ENCODE peak calls at places on chromosomes 7 and 10, in seven cellular contexts. Y is K562, J is SK-N-SH, L is HepG2, A is HCT116, N is GM12878, M is H1. S is an unnamed sample.

GRCh38 chr10:42475168-42476098 is 162.9 kb downstream of the ZNF33B start:
- DNase-seq in M (no peak), L (peak), Y (peak), N (no peak), A (peak), J (peak), S (peak)

GRCh38 chr10:62993121-62993520 is 140.0 kb upstream of the NRBF2 start:
- DNase-seq in M (no peak), L (no peak), A (no peak), N (no peak), J (no peak), Y (no peak), S (no peak)

GRCh38 chr7:21422747-21423146 is 5.1 kb upstream of the SP4 start:
- DNase-seq in M (no peak), N (no peak), Y (no peak), A (no peak), L (no peak), J (no peak), S (no peak)

GRCh38 chr10:58615237-58615935 is 102.7 kb downstream of the BICC1 start:
- DNase-seq in L (no peak), Y (no peak), N (no peak), J (no peak), A (no peak), M (no peak), S (peak)

GRCh38 chr7:30065746-30066145 is 37.5 kb downstream of the PLEKHA8 start:
- DNase-seq in N (no peak), Y (no peak), A (no peak), M (no peak), J (no peak), L (no peak), S (no peak)

GRCh38 chr10:95416973-95417372 is 126.2 kb upstream of the PDLIM1 start:
- DNase-seq in J (no peak), N (no peak), M (no peak), A (no peak), Y (no peak), L (no peak), S (no peak)

GRCh38 chr7:151550601-151551286 is 31.0 kb upstream of the RHEB start:
- DNase-seq in Y (no peak), M (no peak), N (no peak), L (peak), J (no peak), A (no peak), S (no peak)

GRCh38 chr10:120810298-120810697 is 40.9 kb upstream of the WDR11 start:
- DNase-seq in M (no peak), A (no peak), Y (no peak), J (peak), N (no peak), L (no peak), S (no peak)

GRCh38 chr10:30431435-30431911 is 2.5 kb upstream of the MAP3K8 start:
- DNase-seq in J (no peak), L (no peak), A (no peak), M (no peak), Y (peak), N (no peak), S (no peak)

GRCh38 chr7:134174797-134175261 is 47.7 kb downstream of the LRGUK start:
- DNase-seq in N (peak), Y (peak), M (no peak), J (no peak), L (peak), A (peak), S (no peak)

GRCh38 chr10:1198453-1199344 is 142.5 kb downstream of the WDR37 start:
- DNase-seq in A (no peak), J (no peak), N (no peak), M (peak), Y (no peak), L (no peak), S (no peak)

GRCh38 chr7:5528071-5528814 is 104.6 kb upstream of the TNRC18 start:
- DNase-seq in L (no peak), N (no peak), Y (no peak), M (peak), A (no peak), J (no peak), S (peak)

GRCh38 chr10:88913803-88914202 is 33.8 kb downstream of the STAMBPL1 start:
- DNase-seq in N (no peak), Y (no peak), L (no peak), M (no peak), J (peak), A (no peak), S (no peak)

GRCh38 chr10:47378606-47379444 is 5.3 kb downstream of the ZNF488 start:
- DNase-seq in L (no peak), J (peak), Y (no peak), A (no peak), M (peak), N (no peak), S (no peak)

GRCh38 chr10:8392216-8392615 is 337.7 kb downstream of the GATA3 start:
- DNase-seq in J (no peak), Y (no peak), L (no peak), M (no peak), N (no peak), A (no peak), S (no peak)

GRCh38 chr7:116626886-116627285 is 45.1 kb upstream of the MET start:
- DNase-seq in A (no peak), L (no peak), N (no peak), J (no peak), M (no peak), Y (no peak), S (no peak)

GRCh38 chr10:90064295-90064694 is 362.9 kb downstream of the KIF20B start:
- DNase-seq in A (no peak), N (no peak), M (no peak), L (no peak), J (no peak), Y (no peak), S (no peak)

GRCh38 chr7:5594616-5595544 is 171.2 kb upstream of the TNRC18 start:
- DNase-seq in J (peak), M (peak), A (no peak), Y (peak), L (no peak), N (no peak), S (no peak)

GRCh38 chr10:7563368-7563767 is 103.4 kb downstream of the ITIH5 start:
- DNase-seq in J (no peak), N (no peak), M (no peak), A (no peak), Y (no peak), L (no peak), S (no peak)

GRCh38 chr10:6201511-6201975 is 1.2 kb upstream of the PFKFB3 start:
- DNase-seq in J (peak), Y (peak), N (peak), A (no peak), M (peak), L (peak), S (peak)

GRCh38 chr7:20784311-20785210 is 2.1 kb downstream of the SP8 start:
- DNase-seq in M (peak), N (no peak), J (peak), L (no peak), Y (no peak), A (no peak), S (no peak)

GRCh38 chr7:20343211-20343610 is 12.5 kb downstream of the ITGB8 start:
- DNase-seq in Y (no peak), N (no peak), M (no peak), J (no peak), A (no peak), L (no peak), S (no peak)

GRCh38 chr7:6106140-6106904 is 75.1 kb downstream of the ANKRD61 start:
- DNase-seq in J (no peak), A (peak), N (no peak), M (no peak), Y (no peak), L (peak), S (peak)

GRCh38 chr7:103989200-103989784 is at the start of gene RELN:
- DNase-seq in L (peak), A (no peak), J (peak), M (peak), N (no peak), Y (peak), S (no peak)

GRCh38 chr10:82942572-82943091 is 1067.6 kb downstream of the NRG3 start:
- DNase-seq in Y (no peak), N (no peak), M (no peak), A (no peak), J (no peak), L (no peak), S (no peak)

GRCh38 chr7:27147211-27148030 is at the start of gene HOXA6:
- DNase-seq in N (no peak), M (peak), A (no peak), J (peak), L (no peak), Y (no peak), S (no peak)

GRCh38 chr10:35726850-35727249 is 84.8 kb upstream of the FZD8 start:
- DNase-seq in L (no peak), J (no peak), A (no peak), N (no peak), M (no peak), Y (no peak), S (no peak)

GRCh38 chr7:124460053-124460445 is 305.5 kb downstream of the GPR37 start:
- DNase-seq in J (no peak), N (no peak), A (no peak), Y (no peak), L (no peak), M (no peak), S (no peak)

GRCh38 chr7:23494009-23494408 is 23.7 kb upstream of the IGF2BP3 start:
- DNase-seq in J (no peak), N (no peak), A (no peak), Y (no peak), M (no peak), L (no peak), S (no peak)

GRCh38 chr10:121077331-121077730 is 226.2 kb downstream of the WDR11 start:
- DNase-seq in J (no peak), M (no peak), L (no peak), A (no peak), Y (no peak), N (no peak), S (peak)

GRCh38 chr10:127462643-127463295 is 86.3 kb upstream of the NPS start:
- DNase-seq in M (no peak), N (no peak), A (no peak), Y (no peak), J (no peak), L (peak), S (peak)

GRCh38 chr7:134254311-134254710 is 62.4 kb downstream of the SLC35B4 start:
- DNase-seq in N (no peak), L (no peak), J (no peak), M (no peak), Y (no peak), A (peak), S (peak)

GRCh38 chr7:151954866-151955820 is 1.1 kb upstream of the GALNTL5 start:
- DNase-seq in L (no peak), Y (no peak), J (peak), M (peak), A (no peak), N (no peak), S (no peak)

GRCh38 chr10:79490400-79491081 is 21.8 kb upstream of the EIF5AL1 start:
- DNase-seq in L (no peak), M (no peak), Y (peak), A (no peak), J (no peak), N (no peak), S (no peak)

GRCh38 chr10:26556756-26557640 is 118.9 kb downstream of the APBB1IP start:
- DNase-seq in A (peak), M (no peak), N (no peak), L (peak), J (peak), Y (peak), S (peak)

GRCh38 chr7:102313997-102314780 is 27.5 kb downstream of the SH2B2 start:
- DNase-seq in Y (no peak), L (no peak), M (no peak), J (peak), N (no peak), A (no peak), S (no peak)

GRCh38 chr7:154912921-154913644 is 89.8 kb downstream of the PAXIP1 start:
- DNase-seq in A (no peak), Y (no peak), J (peak), L (no peak), N (no peak), M (no peak), S (no peak)

GRCh38 chr7:154916381-154917213 is 86.3 kb downstream of the PAXIP1 start:
- DNase-seq in N (no peak), J (peak), M (no peak), A (no peak), Y (no peak), L (no peak), S (no peak)

GRCh38 chr7:154915600-154915999 is 87.3 kb downstream of the PAXIP1 start:
- DNase-seq in Y (no peak), M (no peak), A (no peak), N (no peak), J (no peak), L (no peak), S (no peak)

GRCh38 chr7:154913645-154914579 is 89.0 kb downstream of the PAXIP1 start:
- DNase-seq in N (no peak), A (peak), J (peak), M (peak), L (peak), Y (peak), S (peak)

GRCh38 chr7:154914580-154915380 is 88.1 kb downstream of the PAXIP1 start:
- DNase-seq in Y (no peak), M (peak), J (peak), N (no peak), L (no peak), A (no peak), S (no peak)
- TF ChIP-seq JUND in Y (no peak), M (peak), J (no peak), N (no peak), L (no peak), A (no peak), S (no peak)

DNA sequence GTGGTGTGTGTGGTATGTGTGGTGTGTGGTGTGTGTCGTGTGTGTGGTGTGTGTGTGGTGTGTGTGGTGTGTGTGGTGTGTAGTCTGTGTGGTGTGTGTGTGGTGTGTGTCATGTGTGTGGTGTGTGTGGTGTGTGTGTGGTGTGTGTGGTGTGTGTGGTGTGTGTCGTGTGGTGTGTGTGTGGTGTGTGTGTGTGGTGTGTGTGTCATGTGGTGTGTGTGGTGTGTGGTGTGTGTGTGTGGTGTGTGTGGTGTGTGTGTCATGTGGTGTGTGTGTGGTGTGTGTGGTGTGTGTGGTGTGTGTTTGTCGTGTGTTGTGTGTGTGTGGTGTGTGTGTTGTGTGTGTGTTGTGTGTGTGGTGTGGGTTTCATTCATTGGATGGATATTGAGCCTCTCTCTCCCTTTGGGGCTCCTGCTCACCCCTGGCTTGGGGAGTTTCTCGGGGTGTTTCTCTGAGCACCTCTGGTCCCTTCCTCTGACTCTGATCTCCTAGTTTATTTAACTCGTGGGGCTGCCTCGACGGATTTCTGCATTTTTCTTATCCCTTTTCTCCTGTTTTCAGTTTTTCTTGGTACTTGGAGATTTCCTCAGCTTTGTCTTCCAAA is 145.8 kb downstream of the DNAJB6 start:
- DNase-seq in L (no peak), N (no peak), J (no peak), Y (no peak), M (no peak), A (no peak), S (no peak)
- TF ChIP-seq JUND in L (no peak), N (no peak), J (no peak), Y (no peak), M (no peak), A (no peak), S (no peak)

GRCh38 chr7:31955641-31956040 is 114.6 kb downstream of the PDE1C start:
- DNase-seq in L (no peak), M (no peak), A (no peak), Y (no peak), N (no peak), J (no peak), S (no peak)

GRCh38 chr7:31957756-31958155 is 112.5 kb downstream of the PDE1C start:
- DNase-seq in J (no peak), N (no peak), L (no peak), A (no peak), M (no peak), Y (no peak), S (no peak)

GRCh38 chr7:31955021-31955420 is 115.2 kb downstream of the PDE1C start:
- DNase-seq in Y (no peak), J (no peak), N (no peak), M (no peak), A (no peak), L (no peak), S (no peak)

GRCh38 chr7:31958216-31958615 is 112.0 kb downstream of the PDE1C start:
- DNase-seq in Y (no peak), M (no peak), N (no peak), A (no peak), J (no peak), L (no peak), S (no peak)

DNA sequence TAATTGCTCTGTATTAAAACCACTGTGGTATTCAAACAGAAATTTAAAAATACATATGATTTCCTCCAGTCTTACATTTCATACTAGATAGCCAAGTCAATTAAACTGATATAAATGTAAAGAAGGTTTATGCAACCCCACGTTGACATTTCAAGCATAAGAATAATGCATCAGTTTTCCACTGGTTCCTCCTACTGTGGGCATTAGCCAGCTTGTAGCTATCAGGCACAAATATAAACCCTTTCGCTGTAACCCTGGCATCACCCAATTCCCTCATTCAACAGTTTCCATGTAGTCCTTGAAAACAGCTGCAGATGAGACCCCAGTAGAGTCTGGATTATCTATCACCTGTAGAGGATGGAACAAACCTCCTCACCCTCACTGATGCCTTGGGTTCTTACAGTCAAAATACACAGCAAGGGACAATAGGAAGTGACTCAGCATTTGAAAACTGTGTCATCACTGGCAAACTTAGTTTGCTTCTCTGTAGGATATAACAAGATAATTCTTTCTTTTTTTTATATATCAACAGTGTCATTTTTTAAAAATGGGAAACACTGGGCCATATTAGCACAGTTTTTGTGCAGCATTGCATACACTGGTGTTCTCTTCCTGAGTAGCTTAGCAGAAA is 113.0 kb downstream of the PDE1C start:
- DNase-seq in A (no peak), N (no peak), M (no peak), Y (no peak), L (no peak), J (no peak), S (no peak)
- TF ChIP-seq JUND in A (no peak), N (no peak), M (no peak), Y (no peak), L (no peak), J (no peak), S (no peak)

GRCh38 chr7:138032186-138032585 is 30.3 kb upstream of the CREB3L2 start:
- DNase-seq in A (no peak), M (no peak), L (no peak), N (no peak), J (no peak), Y (no peak), S (no peak)

GRCh38 chr7:138032775-138033174 is 30.9 kb upstream of the CREB3L2 start:
- DNase-seq in N (no peak), Y (no peak), L (no peak), A (no peak), J (no peak), M (no peak), S (no peak)

GRCh38 chr7:138033241-138033640 is 31.4 kb upstream of the CREB3L2 start:
- DNase-seq in M (no peak), L (no peak), N (no peak), J (no peak), Y (no peak), A (no peak), S (no peak)

GRCh38 chr7:138030679-138031351 is 28.9 kb upstream of the CREB3L2 start:
- DNase-seq in L (no peak), Y (no peak), N (no peak), A (no peak), M (no peak), J (no peak), S (no peak)

DNA sequence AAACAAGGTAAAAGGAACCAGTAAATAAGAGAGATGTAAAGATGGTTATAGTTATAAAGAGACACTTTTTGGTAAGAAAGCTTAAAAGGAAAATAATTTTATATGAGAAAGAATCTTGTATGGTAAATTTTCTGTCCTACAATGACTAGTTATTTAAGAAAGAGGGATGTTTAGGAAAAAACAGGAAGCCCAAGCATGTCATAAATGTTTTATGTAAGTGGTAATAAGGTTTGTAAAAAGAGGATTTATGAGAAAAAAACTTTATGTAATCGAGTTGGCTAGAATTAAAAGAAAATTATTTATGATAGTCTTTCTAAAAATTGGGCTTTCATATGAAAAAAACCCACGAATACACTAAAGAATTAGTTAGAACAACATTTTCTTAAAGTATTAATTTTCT is 34.2 kb upstream of the CREB3L2 start:
- DNase-seq in N (no peak), L (no peak), J (no peak), Y (no peak), M (no peak), A (no peak), S (no peak)
- TF ChIP-seq JUND in N (no peak), L (no peak), J (no peak), Y (no peak), M (no peak), A (no peak), S (no peak)

GRCh38 chr10:12534824-12535223 is 185.5 kb downstream of the CAMK1D start:
- DNase-seq in Y (no peak), J (peak), M (peak), A (no peak), N (no peak), L (no peak), S (peak)
- TF ChIP-seq JUND in Y (peak), J (no peak), M (no peak), A (no peak), N (no peak), L (no peak), S (no peak)

GRCh38 chr10:132979491-132980425 is 37.4 kb upstream of the CFAP46 start:
- DNase-seq in J (no peak), N (no peak), A (no peak), L (no peak), Y (no peak), M (no peak), S (no peak)

GRCh38 chr10:132980426-132981172 is 38.2 kb upstream of the CFAP46 start:
- DNase-seq in N (no peak), A (no peak), Y (no peak), L (no peak), J (no peak), M (no peak), S (peak)

GRCh38 chr10:132982301-132982989 is 40.1 kb upstream of the CFAP46 start:
- DNase-seq in N (no peak), Y (no peak), A (no peak), J (no peak), L (no peak), M (no peak), S (no peak)

GRCh38 chr10:132981746-132982145 is 39.4 kb upstream of the CFAP46 start:
- DNase-seq in L (no peak), J (no peak), Y (no peak), A (no peak), N (no peak), M (no peak), S (no peak)

DNA sequence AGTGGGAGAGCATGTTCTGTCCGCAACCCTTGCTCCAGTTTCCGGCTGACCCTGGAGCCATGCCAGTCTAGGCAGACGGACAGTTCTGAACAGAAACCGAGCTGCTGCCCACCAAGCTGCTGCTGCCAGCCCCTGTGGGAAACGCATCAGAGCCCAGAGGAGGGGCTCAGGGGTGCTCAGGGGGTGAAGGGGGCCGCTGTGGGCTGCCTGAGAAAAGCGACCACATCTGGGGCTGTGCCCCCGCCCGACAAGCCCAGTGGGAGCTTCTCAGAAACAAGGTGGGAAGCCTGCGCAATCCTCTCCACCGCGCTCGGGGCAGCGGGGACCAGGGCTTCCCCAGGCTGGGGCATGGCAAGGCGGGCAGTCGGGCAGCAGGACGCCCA is 38.8 kb upstream of the CFAP46 start:
- DNase-seq in L (no peak), N (no peak), J (no peak), M (no peak), Y (no peak), A (no peak), S (no peak)
- TF ChIP-seq JUND in L (no peak), N (no peak), J (no peak), M (no peak), Y (no peak), A (no peak), S (no peak)

S was measured in T47D.